ENCODE peak calls at places on chromosome 1, in four cellular contexts. One of them, this sample, is unnamed.
A peak's percentile ranks its signal among the peaks of the same experiment; 100 is the strongest.

GRCh38 chr1:14113841-14114567 is 414.0 kb downstream of the PRDM2 start:
- DNase-seq in cardiac muscle cell: peak; percentile 73
- DNase-seq in iPS DF 6.9: peak; percentile 77
- DNase-seq in spleen: no peak
- DNase-seq in this sample: no peak

GRCh38 chr1:230747139-230747730 is at the start of gene CAPN9:
- DNase-seq in iPS DF 6.9: no peak
- DNase-seq in spleen: no peak
- DNase-seq in cardiac muscle cell: no peak
- DNase-seq in this sample: no peak

GRCh38 chr1:3463408-3463811 is 8.9 kb downstream of the ARHGEF16 start:
- DNase-seq in spleen: peak; percentile 59
- DNase-seq in cardiac muscle cell: no peak
- DNase-seq in iPS DF 6.9: no peak
- DNase-seq in this sample: peak; percentile 48

GRCh38 chr1:231311696-231312095 is 26.0 kb downstream of the EXOC8 start:
- DNase-seq in spleen: no peak
- DNase-seq in cardiac muscle cell: no peak
- DNase-seq in iPS DF 6.9: no peak
- DNase-seq in this sample: no peak

GRCh38 chr1:149949911-149950310 is 13.2 kb upstream of the MTMR11 start:
- DNase-seq in spleen: no peak
- DNase-seq in cardiac muscle cell: no peak
- DNase-seq in iPS DF 6.9: no peak
- DNase-seq in this sample: no peak

GRCh38 chr1:15243275-15244043 is 3.6 kb upstream of the FHAD1 start:
- DNase-seq in cardiac muscle cell: peak; percentile 58
- DNase-seq in spleen: no peak
- DNase-seq in iPS DF 6.9: no peak
- DNase-seq in this sample: no peak

GRCh38 chr1:205456868-205457724 is 1.3 kb upstream of the BLACAT1 start:
- DNase-seq in iPS DF 6.9: no peak
- DNase-seq in cardiac muscle cell: peak; percentile 66
- DNase-seq in spleen: peak; percentile 71
- DNase-seq in this sample: peak; percentile 79

GRCh38 chr1:91725961-91726704 is 159.8 kb downstream of the TGFBR3 start:
- DNase-seq in spleen: no peak
- DNase-seq in iPS DF 6.9: no peak
- DNase-seq in cardiac muscle cell: no peak
- DNase-seq in this sample: no peak

GRCh38 chr1:101898137-101898536 is 98.6 kb downstream of the OLFM3 start:
- DNase-seq in iPS DF 6.9: no peak
- DNase-seq in spleen: no peak
- DNase-seq in cardiac muscle cell: no peak
- DNase-seq in this sample: no peak

GRCh38 chr1:223887724-223888428 is 42.1 kb upstream of the TP53BP2 start:
- DNase-seq in cardiac muscle cell: peak; percentile 77
- DNase-seq in spleen: no peak
- DNase-seq in iPS DF 6.9: no peak
- DNase-seq in this sample: no peak

GRCh38 chr1:11198851-11199628 is 9.9 kb downstream of the ANGPTL7 start:
- DNase-seq in cardiac muscle cell: no peak
- DNase-seq in spleen: no peak
- DNase-seq in iPS DF 6.9: no peak
- DNase-seq in this sample: no peak

GRCh38 chr1:105652109-105652508 is 1404.4 kb upstream of the PRMT6 start:
- DNase-seq in iPS DF 6.9: no peak
- DNase-seq in cardiac muscle cell: no peak
- DNase-seq in spleen: no peak
- DNase-seq in this sample: no peak

GRCh38 chr1:97190326-97190725 is 468.7 kb downstream of the PTBP2 start:
- DNase-seq in cardiac muscle cell: no peak
- DNase-seq in iPS DF 6.9: no peak
- DNase-seq in spleen: no peak
- DNase-seq in this sample: no peak

GRCh38 chr1:208601569-208601968 is 357.4 kb upstream of the PLXNA2 start:
- DNase-seq in iPS DF 6.9: no peak
- DNase-seq in spleen: no peak
- DNase-seq in cardiac muscle cell: no peak
- DNase-seq in this sample: no peak

DNA sequence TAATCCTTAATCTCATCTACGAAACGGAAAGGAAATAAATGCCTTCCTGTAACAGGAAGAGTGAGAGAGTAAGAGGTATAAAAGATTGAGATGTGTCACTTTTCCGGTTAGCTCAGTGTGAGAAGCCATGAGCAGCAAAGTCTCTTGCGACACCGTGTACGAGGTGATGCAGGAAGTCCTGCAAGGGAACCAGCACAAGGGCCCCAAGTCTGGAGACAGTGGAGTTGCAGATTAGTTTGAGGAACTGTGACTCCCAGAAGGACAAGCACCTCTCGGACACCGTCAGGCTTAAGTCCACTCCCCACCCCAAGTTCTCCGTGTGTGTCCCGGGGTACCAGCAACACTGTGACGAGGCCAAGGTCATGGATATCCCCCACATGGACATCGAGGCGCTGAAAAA is 592.3 kb upstream of the ADGRL2 start:
- DNase-seq in iPS DF 6.9: no peak
- DNase-seq in cardiac muscle cell: no peak
- DNase-seq in spleen: peak; percentile 82
- DNase-seq in this sample: peak; percentile 50
- H3K27ac ChIP-seq in iPS DF 6.9: no peak overlapping the region
- H3K27ac ChIP-seq in cardiac muscle cell: no peak overlapping the region
- H3K27ac ChIP-seq in spleen: peak overlapping the region; percentile 85
- H3K27ac ChIP-seq in this sample: no peak overlapping the region

GRCh38 chr1:201505505-201505893 is 1.4 kb downstream of the CSRP1 start:
- DNase-seq in iPS DF 6.9: no peak
- DNase-seq in spleen: no peak
- DNase-seq in cardiac muscle cell: no peak
- DNase-seq in this sample: no peak

GRCh38 chr1:201508809-201509208 is 1.9 kb upstream of the CSRP1 start:
- DNase-seq in cardiac muscle cell: no peak
- DNase-seq in spleen: no peak
- DNase-seq in iPS DF 6.9: no peak
- DNase-seq in this sample: no peak

GRCh38 chr1:201504799-201505504 is 2.0 kb downstream of the CSRP1 start:
- DNase-seq in cardiac muscle cell: no peak
- DNase-seq in iPS DF 6.9: no peak
- DNase-seq in spleen: peak; percentile 37
- DNase-seq in this sample: no peak

GRCh38 chr1:201506092-201506491 is 831 bp downstream of the CSRP1 start:
- DNase-seq in cardiac muscle cell: no peak
- DNase-seq in spleen: no peak
- DNase-seq in iPS DF 6.9: no peak
- DNase-seq in this sample: no peak

GRCh38 chr1:201506573-201507567 is at the start of gene CSRP1:
- DNase-seq in spleen: peak; percentile 97
- DNase-seq in iPS DF 6.9: no peak
- DNase-seq in cardiac muscle cell: peak; percentile 54
- DNase-seq in this sample: peak; percentile 90
- H3K4me1 ChIP-seq in spleen: peaks cover 73% of the 10 kb centered on the region
- H3K4me1 ChIP-seq in iPS DF 6.9: peaks cover 8% of the 10 kb centered on the region
- H3K4me1 ChIP-seq in cardiac muscle cell: peaks cover 45% of the 10 kb centered on the region
- H3K4me1 ChIP-seq in this sample: peaks cover 74% of the 10 kb centered on the region

DNA sequence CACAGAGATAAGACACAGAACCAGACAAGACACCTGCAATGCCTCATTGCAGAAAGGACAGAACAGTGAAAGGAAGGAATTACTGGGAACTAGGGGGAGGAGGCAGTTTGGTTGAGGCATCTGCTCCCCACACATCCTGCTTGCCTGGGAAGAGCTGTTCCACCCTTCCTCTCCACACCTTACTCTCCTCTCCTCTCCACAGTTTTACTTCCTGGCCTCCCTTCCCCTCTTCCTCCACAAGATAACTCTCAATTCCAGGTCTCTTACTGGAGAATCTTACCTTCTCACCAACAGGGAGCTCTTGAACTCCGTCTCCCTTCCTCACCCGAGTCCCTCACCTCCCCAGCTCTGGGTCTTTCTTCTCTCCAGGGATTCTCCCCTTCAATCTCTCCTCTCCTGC is 2.1 kb downstream of the ELOVL1 start:
- DNase-seq in cardiac muscle cell: no peak
- DNase-seq in iPS DF 6.9: no peak
- DNase-seq in spleen: no peak
- DNase-seq in this sample: no peak
- H3K27ac ChIP-seq in cardiac muscle cell: no peak overlapping the region
- H3K27ac ChIP-seq in iPS DF 6.9: no peak overlapping the region
- H3K27ac ChIP-seq in spleen: peak overlapping the region; percentile 99
- H3K27ac ChIP-seq in this sample: peak overlapping the region; percentile 90

DNA sequence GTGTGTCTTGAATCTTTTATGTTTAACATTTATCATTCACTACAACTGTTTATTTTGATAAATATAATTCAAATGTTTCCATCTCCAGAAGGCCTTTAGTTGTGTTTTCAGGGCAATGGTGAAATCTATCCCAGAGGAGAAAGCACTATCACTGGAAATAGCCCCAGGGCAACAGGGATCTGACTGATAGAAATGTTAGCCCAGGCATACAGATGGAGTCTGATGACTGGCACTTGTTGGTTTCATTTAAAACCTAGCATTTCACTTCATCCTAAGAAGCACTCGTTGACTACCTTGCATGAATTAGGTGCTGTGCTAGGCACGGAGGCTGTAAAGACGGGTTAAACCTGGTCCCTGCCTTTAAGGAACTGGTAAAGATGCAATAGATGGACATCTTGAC is 103.1 kb downstream of the C1orf21 start:
- DNase-seq in iPS DF 6.9: no peak
- DNase-seq in spleen: no peak
- DNase-seq in cardiac muscle cell: no peak
- DNase-seq in this sample: no peak
- H3K4me1 ChIP-seq in iPS DF 6.9: peaks cover 3% of the 10 kb centered on the region
- H3K4me1 ChIP-seq in spleen: peaks cover 39% of the 10 kb centered on the region
- H3K4me1 ChIP-seq in cardiac muscle cell: peaks cover 19% of the 10 kb centered on the region
- H3K4me1 ChIP-seq in this sample: peaks cover 49% of the 10 kb centered on the region

GRCh38 chr1:28518745-28519341 is 13.0 kb downstream of the RCC1 start:
- DNase-seq in spleen: no peak
- DNase-seq in iPS DF 6.9: no peak
- DNase-seq in cardiac muscle cell: no peak
- DNase-seq in this sample: no peak
- H3K27ac ChIP-seq in spleen: peak overlapping the region; percentile 89
- H3K27ac ChIP-seq in iPS DF 6.9: no peak overlapping the region
- H3K27ac ChIP-seq in cardiac muscle cell: no peak overlapping the region
- H3K27ac ChIP-seq in this sample: no peak overlapping the region

GRCh38 chr1:153614189-153614900 is 1.4 kb upstream of the S100A16 start:
- DNase-seq in spleen: no peak
- DNase-seq in cardiac muscle cell: no peak
- DNase-seq in iPS DF 6.9: no peak
- DNase-seq in this sample: no peak
- H3K4me1 ChIP-seq in spleen: peaks cover 60% of the 10 kb centered on the region
- H3K4me1 ChIP-seq in cardiac muscle cell: peaks cover 27% of the 10 kb centered on the region
- H3K4me1 ChIP-seq in iPS DF 6.9: peaks cover 9% of the 10 kb centered on the region
- H3K4me1 ChIP-seq in this sample: peaks cover 46% of the 10 kb centered on the region

This sample was measured in left lung.